ENCODE peak calls at places on chromosome 13, in five cellular contexts. C is SK-N-SH, E is A549, K is HCT116, N is GM12878. J is an unnamed sample.

GRCh38 chr13:40963927-40964326 is 55.2 kb downstream of the ELF1 start:
- DNase-seq in K (peak), E (peak), C (no peak), N (no peak), J (no peak)

GRCh38 chr13:113623491-113624234 is 34.3 kb downstream of the ATP4B start:
- DNase-seq in N (no peak), K (no peak), E (no peak), C (no peak), J (no peak)

GRCh38 chr13:87810391-87810801 is 139.2 kb downstream of the SLITRK5 start:
- DNase-seq in C (no peak), K (no peak), N (no peak), E (peak), J (no peak)

GRCh38 chr13:106008540-106008939 is 526.9 kb downstream of the EFNB2 start:
- DNase-seq in N (no peak), E (no peak), K (no peak), C (no peak), J (no peak)

GRCh38 chr13:90272356-90272755 is 1075.1 kb upstream of the MIR17HG start:
- DNase-seq in E (no peak), K (no peak), N (no peak), C (no peak), J (peak)

GRCh38 chr13:29598321-29598720 is 2.8 kb upstream of the SLC7A1 start:
- DNase-seq in N (no peak), K (no peak), C (no peak), E (no peak), J (no peak)

GRCh38 chr13:98450012-98450411 is 126.9 kb downstream of the STK24 start:
- DNase-seq in C (no peak), N (no peak), K (no peak), E (no peak), J (no peak)

GRCh38 chr13:113337976-113338375 is 26.0 kb downstream of the GRTP1 start:
- DNase-seq in N (no peak), E (no peak), K (no peak), C (no peak), J (no peak)

GRCh38 chr13:73168993-73169401 is 110.2 kb downstream of the KLF5 start:
- DNase-seq in K (no peak), C (no peak), N (no peak), E (no peak), J (no peak)

GRCh38 chr13:45691667-45692066 is 10.5 kb upstream of the CBY2 start:
- DNase-seq in E (no peak), K (no peak), N (no peak), C (no peak), J (no peak)

GRCh38 chr13:45695198-45695730 is 6.9 kb upstream of the CBY2 start:
- DNase-seq in N (peak), E (no peak), C (no peak), K (no peak), J (no peak)

GRCh38 chr13:45700971-45701900 is 884 bp upstream of the CBY2 start:
- DNase-seq in N (peak), C (no peak), K (no peak), E (no peak), J (no peak)

GRCh38 chr13:45702088-45702487 is at the start of gene CBY2:
- DNase-seq in K (no peak), C (no peak), E (no peak), N (no peak), J (no peak)

DNA sequence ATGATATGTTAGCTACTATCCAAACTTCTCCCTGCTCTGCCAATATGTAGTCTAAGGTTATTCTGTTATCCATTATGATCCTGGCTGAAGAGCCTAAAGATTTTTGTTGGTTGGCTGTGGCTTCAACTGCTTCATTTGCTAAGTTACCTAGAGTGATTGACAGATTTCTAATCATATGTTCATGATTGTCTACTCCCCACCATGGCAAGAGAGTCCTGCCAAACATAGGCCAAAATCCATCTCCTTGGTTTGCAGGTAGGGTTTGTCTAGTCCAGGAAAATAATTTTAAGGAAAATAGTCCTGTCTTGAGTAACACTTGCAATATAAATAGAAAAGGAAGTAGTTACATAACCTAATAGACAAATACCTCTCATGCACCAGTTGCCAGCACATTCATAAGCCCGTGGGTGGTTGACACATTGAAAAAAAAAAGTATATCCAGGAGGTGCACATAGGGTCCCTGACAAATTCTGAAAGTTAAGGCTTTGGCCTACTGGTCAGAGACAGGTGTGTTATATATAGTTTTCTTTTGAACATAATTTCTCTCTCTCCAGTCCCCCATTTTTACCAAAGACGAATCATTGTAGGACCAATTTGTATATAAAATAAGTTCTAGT is 5.4 kb upstream of the CBY2 start:
- DNase-seq in C (no peak), E (no peak), N (peak), K (no peak), J (no peak)
- TF ChIP-seq MAX in C (no peak), E (no peak), N (no peak), K (no peak), J (no peak)

GRCh38 chr13:110348309-110348625 is 41.2 kb downstream of the COL4A2 start:
- DNase-seq in E (no peak), N (no peak), C (no peak), K (no peak), J (peak)

GRCh38 chr13:110345701-110346100 is 38.6 kb downstream of the COL4A2 start:
- DNase-seq in K (no peak), E (no peak), C (no peak), N (no peak), J (no peak)

GRCh38 chr13:110347535-110348308 is 40.6 kb downstream of the COL4A2 start:
- DNase-seq in N (no peak), E (peak), C (no peak), K (peak), J (no peak)

GRCh38 chr13:110346661-110347067 is 39.6 kb downstream of the COL4A2 start:
- DNase-seq in E (peak), C (no peak), K (peak), N (no peak), J (no peak)

DNA sequence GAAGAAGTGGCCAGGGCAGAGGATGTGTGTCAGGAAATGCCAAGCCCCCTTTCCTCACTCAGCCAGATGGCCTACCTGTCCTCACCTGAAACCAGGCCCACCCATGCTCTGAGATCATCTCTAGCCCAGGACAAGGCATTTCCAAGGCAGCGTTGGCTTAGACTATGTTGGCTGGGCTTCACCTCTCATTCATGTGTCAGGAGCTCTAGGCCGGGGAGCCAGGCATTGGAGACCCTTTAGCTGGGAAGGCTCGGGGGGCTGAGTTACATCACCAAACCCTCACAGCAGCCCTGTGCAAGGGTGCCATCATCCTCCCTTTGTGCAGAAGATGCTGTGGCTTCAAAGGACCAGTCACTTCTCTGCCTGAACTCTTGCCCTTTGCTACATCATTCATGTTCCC is 40.0 kb downstream of the COL4A2 start:
- DNase-seq in K (no peak), E (no peak), N (no peak), C (no peak), J (no peak)
- H3K27ac ChIP-seq in K (no peak), E (peak), N (no peak), C (peak), J (peak)

GRCh38 chr13:101146101-101146898 is 270.0 kb downstream of the NALCN start:
- DNase-seq in C (no peak), K (no peak), N (no peak), E (no peak), J (no peak)

GRCh38 chr13:101155920-101156319 is 260.4 kb downstream of the NALCN start:
- DNase-seq in K (no peak), C (no peak), N (no peak), E (no peak), J (no peak)

GRCh38 chr13:101149735-101150380 is 266.4 kb downstream of the NALCN start:
- DNase-seq in C (peak), N (no peak), E (peak), K (no peak), J (peak)

GRCh38 chr13:101152184-101152583 is 264.1 kb downstream of the NALCN start:
- DNase-seq in K (no peak), C (no peak), E (no peak), N (no peak), J (no peak)

GRCh38 chr13:101150998-101151397 is 265.3 kb downstream of the NALCN start:
- DNase-seq in C (peak), E (no peak), N (no peak), K (no peak), J (peak)
- TF ChIP-seq MAX in C (no peak), E (no peak), N (no peak), K (no peak), J (no peak)

DNA sequence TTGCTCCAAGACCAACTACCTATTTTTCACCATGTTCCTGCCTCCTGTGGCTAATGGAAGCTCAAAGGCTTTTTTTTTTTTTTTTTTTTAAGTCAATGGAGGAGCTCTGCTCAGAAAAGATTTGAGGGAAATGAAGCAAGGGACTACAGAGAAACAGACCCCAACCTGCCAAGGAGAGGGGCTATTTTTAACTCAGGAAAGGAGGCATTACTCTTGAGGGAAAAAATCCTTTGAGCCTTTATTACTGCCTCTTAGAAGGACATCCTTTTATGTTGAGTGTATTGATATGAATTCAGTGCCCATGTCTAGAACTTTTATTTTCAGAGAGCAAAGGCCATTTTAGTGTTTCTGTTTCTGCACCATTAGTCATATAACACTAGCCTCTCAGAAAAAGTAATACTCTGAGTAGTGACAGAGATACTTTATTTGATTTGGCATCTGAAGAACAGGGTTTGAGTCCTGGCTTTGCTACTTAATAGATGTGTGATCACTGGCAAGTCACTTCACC is 68.1 kb upstream of the PCDH8 start:
- DNase-seq in N (no peak), E (no peak), C (no peak), K (no peak), J (no peak)
- H3K27ac ChIP-seq in N (no peak), E (no peak), C (no peak), K (no peak), J (no peak)

DNA sequence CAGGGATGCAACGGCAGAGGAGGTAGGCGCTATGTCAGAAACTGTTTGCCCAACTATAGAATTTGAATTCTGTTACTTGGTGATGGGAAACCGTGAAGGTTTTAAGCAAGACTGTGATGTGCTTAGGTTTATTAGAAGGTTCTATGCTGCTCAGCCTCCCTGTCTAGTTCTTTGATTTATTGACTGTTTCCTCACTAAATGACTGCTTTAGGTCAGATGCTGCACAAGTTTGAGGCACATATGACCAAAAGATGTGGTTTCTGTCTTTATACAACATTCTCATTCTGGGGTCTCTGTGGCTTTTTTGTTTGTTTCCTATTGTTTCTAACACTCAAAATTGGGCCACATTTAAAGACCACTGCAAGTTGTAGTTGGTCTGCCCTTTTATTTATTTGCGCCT is 323.0 kb upstream of the OBI1 start:
- DNase-seq in C (no peak), E (no peak), K (no peak), N (no peak), J (no peak)
- TF ChIP-seq MAX in C (no peak), E (no peak), K (no peak), N (no peak), J (no peak)

GRCh38 chr13:27024781-27025492 is 146.7 kb downstream of the USP12 start:
- DNase-seq in C (no peak), N (no peak), K (no peak), E (no peak), J (no peak)
- H3K27ac ChIP-seq in C (no peak), N (no peak), K (no peak), E (peak), J (no peak)

DNA sequence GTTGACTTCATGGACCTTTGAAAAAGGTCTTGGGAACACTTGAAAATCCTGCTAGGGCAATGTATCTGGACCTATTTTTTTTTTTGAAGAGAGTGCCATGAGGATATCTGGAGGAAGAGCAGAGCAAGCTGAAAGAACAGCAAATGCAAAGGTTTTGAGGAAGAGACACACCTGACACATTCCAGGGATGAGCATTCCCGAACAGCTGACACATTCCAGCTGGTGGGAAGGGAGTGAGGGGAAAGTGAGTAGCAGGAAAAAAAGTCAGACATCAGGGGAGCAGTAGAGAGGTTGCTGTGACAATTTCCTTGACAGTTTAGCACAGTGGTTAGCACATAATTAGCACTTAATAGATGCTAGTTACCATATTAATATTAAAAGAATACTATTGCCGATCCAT is 14.7 kb downstream of the DGKH start:
- DNase-seq in E (no peak), C (no peak), N (no peak), K (no peak), J (no peak)
- TF ChIP-seq MAX in E (no peak), C (no peak), N (no peak), K (no peak), J (no peak)

GRCh38 chr13:104532131-104532530 is 1465.9 kb upstream of the SLC10A2 start:
- DNase-seq in C (no peak), E (no peak), N (no peak), K (no peak), J (no peak)

GRCh38 chr13:104525467-104525866 is 1459.2 kb upstream of the SLC10A2 start:
- DNase-seq in E (no peak), K (no peak), C (no peak), N (no peak), J (no peak)

GRCh38 chr13:104534847-104535246 is 1468.6 kb upstream of the SLC10A2 start:
- DNase-seq in E (peak), K (peak), N (no peak), C (no peak), J (no peak)

GRCh38 chr13:104530741-104531140 is 1464.5 kb upstream of the SLC10A2 start:
- DNase-seq in K (no peak), C (no peak), N (no peak), E (no peak), J (no peak)
- H3K27ac ChIP-seq in K (no peak), C (no peak), N (no peak), E (no peak), J (no peak)

DNA sequence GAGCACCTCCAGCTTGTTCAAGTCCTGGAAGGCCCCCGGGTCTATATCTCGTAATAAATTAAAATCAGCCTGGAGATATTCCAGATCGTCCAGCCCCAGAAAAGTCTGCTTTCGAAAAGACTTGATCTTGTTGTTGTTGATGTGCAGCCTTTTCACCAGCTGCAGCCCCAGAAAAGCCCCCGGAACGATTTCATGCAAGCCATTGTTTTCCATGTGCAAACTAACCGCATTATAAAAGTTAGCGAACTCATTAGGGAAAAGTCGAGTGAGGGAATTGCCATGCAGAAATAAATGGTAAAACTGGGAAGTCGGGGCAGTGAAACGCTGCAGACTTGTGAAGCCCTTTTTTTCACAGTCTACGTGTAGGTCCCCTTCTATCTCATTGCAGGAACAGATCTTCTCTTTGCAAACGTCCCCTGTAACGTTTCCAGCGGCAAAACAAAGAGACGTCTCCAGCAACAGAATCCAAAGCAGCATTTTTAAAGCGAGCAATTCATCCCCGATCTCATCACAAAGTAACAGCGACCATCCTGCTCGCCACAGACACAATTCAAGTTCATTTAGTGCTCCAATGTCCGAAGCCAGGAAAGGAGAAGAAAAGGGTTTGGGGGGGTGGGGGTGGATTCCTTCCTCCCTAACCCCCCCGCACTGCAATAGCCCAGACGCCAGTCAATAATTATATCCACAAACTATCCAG is 1.1 kb downstream of the SLITRK1 start:
- DNase-seq in N (no peak), K (no peak), C (no peak), E (no peak), J (no peak)
- TF ChIP-seq MAX in N (no peak), K (no peak), C (no peak), E (no peak), J (no peak)

DNA sequence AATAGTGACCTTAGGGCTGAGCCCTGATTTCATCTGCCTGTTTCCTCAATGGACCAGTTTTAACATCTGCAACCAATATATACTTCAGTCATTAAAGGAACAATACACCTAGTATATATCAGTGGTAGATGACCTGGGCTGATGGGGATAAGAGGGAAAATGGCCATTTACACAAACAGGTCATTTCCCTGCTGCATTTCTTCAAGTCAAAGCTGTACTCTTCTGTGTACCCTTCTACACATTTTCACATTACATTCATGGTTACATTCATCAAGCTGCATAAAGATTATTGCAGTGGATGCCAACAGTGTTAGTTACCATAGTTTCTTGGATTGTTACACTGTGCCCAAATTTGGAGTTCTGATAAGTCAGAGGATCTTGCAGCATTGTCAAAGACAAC is 81.2 kb upstream of the RAP2A start:
- DNase-seq in E (no peak), K (no peak), N (no peak), C (no peak), J (no peak)
- H3K27ac ChIP-seq in E (no peak), K (no peak), N (no peak), C (peak), J (no peak)